ENCODE peak calls at places on chromosomes 2 and 18, in five cellular contexts. W, N, Z, D and X are unnamed samples.

GRCh38 chr2:141911485-141912066 is 219.2 kb downstream of the LRP1B start:
- DNase-seq in N (peak; percentile 40), W (no peak), D (no peak), Z (peak; percentile 78), X (no peak)

GRCh38 chr2:46072146-46072820 is 224.9 kb upstream of the EPAS1 start:
- DNase-seq in Z (no peak), W (no peak), N (no peak), D (no peak), X (no peak)

GRCh38 chr2:100237770-100238169 is 84.5 kb downstream of the LONRF2 start:
- DNase-seq in N (no peak), Z (peak; percentile 36), W (no peak), D (no peak), X (no peak)

GRCh38 chr2:4134881-4135565 is 431.6 kb downstream of the DCDC2C start:
- DNase-seq in D (no peak), Z (no peak), W (no peak), N (no peak), X (no peak)

GRCh38 chr18:23172981-23173380 is 37.7 kb downstream of the CABLES1 start:
- DNase-seq in W (no peak), D (no peak), Z (no peak), N (no peak), X (no peak)

GRCh38 chr2:134202361-134202760 is 51.5 kb upstream of the MGAT5 start:
- DNase-seq in W (no peak), N (no peak), Z (no peak), D (no peak), X (no peak)

GRCh38 chr2:77147154-77147553 is 375.0 kb downstream of the LRRTM4 start:
- DNase-seq in N (no peak), D (no peak), Z (no peak), W (no peak), X (no peak)

GRCh38 chr2:79982445-79982844 is 322.1 kb downstream of the LRRTM1 start:
- DNase-seq in N (no peak), D (no peak), W (peak; percentile 71), Z (peak; percentile 22), X (no peak)

GRCh38 chr2:195532628-195533271 is 124.3 kb upstream of the SLC39A10 start:
- DNase-seq in N (peak; percentile 2), W (no peak), Z (peak; percentile 7), D (no peak), X (no peak)

GRCh38 chr2:76867854-76868253 is 654.3 kb downstream of the LRRTM4 start:
- DNase-seq in Z (peak; percentile 4), W (no peak), N (peak; percentile 87), D (no peak), X (no peak)

GRCh38 chr2:36356199-36356989 is 816 bp downstream of the CRIM1 start:
- DNase-seq in Z (peak; percentile 25), D (no peak), N (peak; percentile 23), W (no peak), X (no peak)

GRCh38 chr2:172007372-172007771 is 7.6 kb downstream of the METAP1D start:
- DNase-seq in N (no peak), D (no peak), W (no peak), Z (no peak), X (no peak)

GRCh38 chr2:134348239-134348638 is 94.4 kb downstream of the MGAT5 start:
- DNase-seq in Z (no peak), D (no peak), N (peak; percentile 8), W (no peak), X (no peak)

GRCh38 chr2:73935641-73936040 is 9.0 kb downstream of the DGUOK start:
- DNase-seq in Z (peak; percentile 39), N (peak; percentile 20), W (no peak), D (no peak), X (no peak)

GRCh38 chr2:183070942-183071844 is 7.4 kb upstream of the DUSP19 start:
- DNase-seq in N (peak; percentile 61), D (no peak), W (peak; percentile 56), Z (no peak), X (no peak)

GRCh38 chr2:67528320-67528719 is 131.2 kb downstream of the ETAA1 start:
- DNase-seq in N (no peak), Z (no peak), D (no peak), W (no peak), X (no peak)

GRCh38 chr2:68018727-68019126 is 44.1 kb downstream of the C1D start:
- DNase-seq in W (no peak), Z (peak; percentile 17), D (no peak), N (peak; percentile 19), X (no peak)

GRCh38 chr2:43576983-43577892 is 18.6 kb downstream of the THADA start:
- DNase-seq in Z (peak; percentile 51), D (no peak), N (peak; percentile 61), W (no peak), X (no peak)

GRCh38 chr2:51103205-51103604 is 71.3 kb upstream of the NRXN1 start:
- DNase-seq in Z (peak; percentile 75), D (no peak), W (no peak), N (peak; percentile 21), X (no peak)

GRCh38 chr2:221502270-221502973 is 69.7 kb downstream of the EPHA4 start:
- DNase-seq in Z (peak; percentile 22), D (no peak), N (peak; percentile 86), W (no peak), X (no peak)

GRCh38 chr2:136117909-136118818 is at the start of gene CXCR4:
- DNase-seq in N (peak; percentile 52), D (peak; percentile 94), Z (peak; percentile 58), W (peak; percentile 76), X (peak; percentile 85)

GRCh38 chr2:237447496-237447895 is 33.5 kb upstream of the COL6A3 start:
- DNase-seq in N (no peak), Z (no peak), D (no peak), W (no peak), X (no peak)

GRCh38 chr2:68403199-68403644 is 38.1 kb downstream of the PLEK start:
- DNase-seq in N (no peak), Z (peak; percentile 29), D (no peak), W (no peak), X (no peak)

GRCh38 chr2:67574230-67574629 is 177.1 kb downstream of the ETAA1 start:
- DNase-seq in W (no peak), D (no peak), Z (peak; percentile 51), N (peak; percentile 49), X (no peak)

GRCh38 chr18:37709740-37710139 is 144.1 kb upstream of the CELF4 start:
- DNase-seq in W (no peak), Z (no peak), N (no peak), D (no peak), X (no peak)

GRCh38 chr2:27303093-27304025 is 4.9 kb downstream of the UCN start:
- DNase-seq in D (no peak), Z (peak; percentile 82), W (peak; percentile 59), N (peak; percentile 69), X (no peak)

GRCh38 chr2:148989882-148990493 is 48.5 kb upstream of the LYPD6B start:
- DNase-seq in Z (peak; percentile 87), N (peak; percentile 75), D (peak; percentile 24), W (peak; percentile 67), X (no peak)

GRCh38 chr2:239581352-239581901 is 180.6 kb upstream of the HDAC4 start:
- DNase-seq in D (no peak), N (no peak), W (no peak), Z (no peak), X (no peak)

GRCh38 chr18:50163505-50163904 is 31.4 kb downstream of the MYO5B start:
- DNase-seq in Z (no peak), D (no peak), N (no peak), W (no peak), X (no peak)

GRCh38 chr2:232488721-232489300 is 1.2 kb upstream of the ECEL1 start:
- DNase-seq in D (no peak), W (no peak), Z (no peak), N (no peak), X (no peak)

GRCh38 chr18:10234912-10235439 is 219.5 kb upstream of the APCDD1 start:
- DNase-seq in Z (no peak), N (no peak), D (no peak), W (no peak), X (no peak)

GRCh38 chr2:160419776-160420521 is 73.7 kb downstream of the RBMS1 start:
- DNase-seq in Z (peak; percentile 35), N (peak; percentile 49), D (no peak), W (no peak), X (no peak)

GRCh38 chr2:128491845-128492244 is 173.2 kb upstream of the HS6ST1 start:
- DNase-seq in N (no peak), W (no peak), D (no peak), Z (no peak), X (no peak)

GRCh38 chr2:115165529-115166109 is 723.2 kb downstream of the DPP10 start:
- DNase-seq in W (peak; percentile 35), D (no peak), Z (peak; percentile 55), N (peak; percentile 1), X (no peak)

GRCh38 chr18:23099621-23100020 is 35.7 kb upstream of the CABLES1 start:
- DNase-seq in Z (peak; percentile 94), W (peak; percentile 87), D (no peak), N (no peak), X (no peak)

GRCh38 chr18:76446746-76447267 is 48.2 kb downstream of the ZNF516 start:
- DNase-seq in D (no peak), Z (no peak), N (no peak), W (no peak), X (no peak)
- H3K4me1 ChIP-seq in D (peaks cover 17% of the 10 kb centered on the region), Z (peaks cover 16% of the 10 kb centered on the region), N (peaks cover 24% of the 10 kb centered on the region), W (peaks cover 9% of the 10 kb centered on the region), X (peaks cover 5% of the 10 kb centered on the region)

GRCh38 chr2:178700922-178701342 is 106.3 kb downstream of the TTN start:
- DNase-seq in N (peak; percentile 19), Z (peak; percentile 62), W (no peak), D (no peak), X (no peak)
- H3K4me1 ChIP-seq in N (no peaks in the 10 kb centered on the region), Z (no peaks in the 10 kb centered on the region), W (no peaks in the 10 kb centered on the region), D (no peaks in the 10 kb centered on the region), X (no peaks in the 10 kb centered on the region)

GRCh38 chr2:118967124-118967880 is 25.3 kb downstream of the MARCO start:
- DNase-seq in Z (no peak), N (no peak), W (no peak), D (no peak), X (no peak)
- H3K4me1 ChIP-seq in Z (peaks cover 17% of the 10 kb centered on the region), N (no peaks in the 10 kb centered on the region), W (no peaks in the 10 kb centered on the region), D (no peaks in the 10 kb centered on the region), X (no peaks in the 10 kb centered on the region)

GRCh38 chr18:61551586-61551985 is 218.4 kb downstream of the CDH20 start:
- DNase-seq in Z (peak; percentile 82), N (peak; percentile 88), W (peak; percentile 68), D (no peak), X (no peak)
- H3K4me1 ChIP-seq in Z (no peaks in the 10 kb centered on the region), N (no peaks in the 10 kb centered on the region), W (no peaks in the 10 kb centered on the region), D (no peaks in the 10 kb centered on the region), X (no peaks in the 10 kb centered on the region)

GRCh38 chr2:84965827-84966226 is 5.1 kb upstream of the KCMF1 start:
- DNase-seq in N (no peak), Z (no peak), W (no peak), D (no peak), X (no peak)

GRCh38 chr2:84970266-84970955 is 550 bp upstream of the KCMF1 start:
- DNase-seq in D (peak; percentile 46), Z (peak; percentile 51), W (peak; percentile 70), N (peak; percentile 69), X (peak; percentile 43)

GRCh38 chr2:84969511-84970265 is 1.3 kb upstream of the KCMF1 start:
- DNase-seq in N (peak; percentile 55), Z (peak; percentile 26), W (peak; percentile 43), D (no peak), X (peak; percentile 21)

GRCh38 chr2:84971799-84972790 is 1.1 kb downstream of the KCMF1 start:
- DNase-seq in D (peak; percentile 61), Z (peak; percentile 52), N (peak; percentile 48), W (peak; percentile 51), X (peak; percentile 57)

GRCh38 chr2:84970956-84971798 is at the start of gene KCMF1:
- DNase-seq in D (peak; percentile 54), N (peak; percentile 30), W (peak; percentile 82), Z (peak; percentile 75), X (peak; percentile 54)
- H3K4me1 ChIP-seq in D (peaks cover 52% of the 10 kb centered on the region), N (peaks cover 18% of the 10 kb centered on the region), W (peaks cover 5% of the 10 kb centered on the region), Z (peaks cover 27% of the 10 kb centered on the region), X (peaks cover 14% of the 10 kb centered on the region)